ENCODE peak calls at places on chromosome 4, in six cellular contexts. I, R, X, Y, C and F are unnamed samples.
A peak's percentile ranks its signal among the peaks of the same experiment; 100 is the strongest.

GRCh38 chr4:12884846-12885796 is 599.0 kb downstream of the RAB28 start:
- DNase-seq in I (no peak), R (no peak), X (no peak), Y (no peak), C (no peak), F (no peak)

GRCh38 chr4:6199344-6199921 is 916 bp downstream of the JAKMIP1 start:
- DNase-seq in I (peak; percentile 54), R (no peak), X (no peak), Y (no peak), C (peak; percentile 17), F (peak; percentile 50)

GRCh38 chr4:82629238-82630000 is 67.6 kb upstream of the TMEM150C start:
- DNase-seq in I (no peak), R (no peak), X (no peak), Y (no peak), C (peak; percentile 24), F (no peak)

GRCh38 chr4:106266201-106266600 is 49.8 kb downstream of the TBCK start:
- DNase-seq in I (no peak), R (peak; percentile 66), X (peak; percentile 73), Y (no peak), C (peak; percentile 37), F (no peak)

GRCh38 chr4:53929311-53929710 is 135.1 kb downstream of the CHIC2 start:
- DNase-seq in I (no peak), R (no peak), X (no peak), Y (no peak), C (no peak), F (no peak)

GRCh38 chr4:21134994-21135393 is 434.7 kb downstream of the PACRGL start:
- DNase-seq in I (no peak), R (peak; percentile 60), X (no peak), Y (no peak), C (peak; percentile 29), F (no peak)

GRCh38 chr4:166941629-166942028 is 292.7 kb downstream of the SPOCK3 start:
- DNase-seq in I (no peak), R (peak; percentile 93), X (no peak), Y (no peak), C (peak; percentile 69), F (peak; percentile 2)

GRCh38 chr4:156803056-156803455 is 168.5 kb downstream of the PDGFC start:
- DNase-seq in I (no peak), R (no peak), X (no peak), Y (peak; percentile 34), C (peak; percentile 19), F (no peak)

GRCh38 chr4:76980280-76980679 is 30.7 kb downstream of the SEPTIN11 start:
- DNase-seq in I (no peak), R (no peak), X (no peak), Y (no peak), C (no peak), F (no peak)

GRCh38 chr4:48546336-48546735 is 56.3 kb downstream of the ZAR1 start:
- DNase-seq in I (no peak), R (peak; percentile 24), X (peak; percentile 34), Y (peak; percentile 20), C (peak; percentile 3), F (no peak)

GRCh38 chr4:23779839-23780238 is 110.0 kb downstream of the PPARGC1A start:
- DNase-seq in I (no peak), R (no peak), X (no peak), Y (no peak), C (no peak), F (no peak)

GRCh38 chr4:156191382-156191781 is 237.7 kb upstream of the CTSO start:
- DNase-seq in I (no peak), R (no peak), X (peak; percentile 2), Y (no peak), C (no peak), F (no peak)

GRCh38 chr4:41994461-41994860 is 4.1 kb downstream of the SLC30A9 start:
- DNase-seq in I (no peak), R (no peak), X (no peak), Y (no peak), C (no peak), F (no peak)

GRCh38 chr4:518569-519083 is 19.6 kb downstream of the PIGG start:
- DNase-seq in I (no peak), R (no peak), X (no peak), Y (no peak), C (no peak), F (no peak)

GRCh38 chr4:41718907-41719306 is 29.6 kb downstream of the PHOX2B start:
- DNase-seq in I (no peak), R (peak; percentile 69), X (no peak), Y (peak; percentile 44), C (peak; percentile 30), F (no peak)

GRCh38 chr4:41887821-41888699 is 47.2 kb upstream of the TMEM33 start:
- DNase-seq in I (no peak), R (peak; percentile 61), X (peak; percentile 23), Y (peak; percentile 33), C (no peak), F (no peak)

GRCh38 chr4:168474660-168475320 is 5.5 kb downstream of the DDX60L start:
- DNase-seq in I (no peak), R (no peak), X (no peak), Y (no peak), C (no peak), F (no peak)

DNA sequence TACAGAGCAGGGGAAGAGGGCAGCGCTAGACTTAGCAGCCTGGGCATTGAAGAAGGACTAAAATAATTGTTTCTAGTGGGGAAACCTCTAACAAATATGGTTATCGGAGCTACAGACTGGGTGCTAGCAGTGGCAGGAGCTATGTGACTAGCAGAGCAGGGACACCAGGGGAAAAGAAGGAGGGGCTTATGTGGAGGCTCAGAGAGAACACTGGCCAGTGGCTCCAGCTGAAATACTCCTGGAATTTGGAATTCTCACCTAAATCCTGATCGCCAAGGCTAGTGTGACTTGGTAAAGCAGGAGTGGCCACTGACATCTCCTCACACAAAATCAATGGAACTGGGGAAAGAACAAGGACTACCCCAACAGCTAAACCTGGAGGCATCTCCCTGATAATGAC is 2.0 kb downstream of the TAPT1 start:
- DNase-seq in I (no peak), R (no peak), X (peak; percentile 57), Y (no peak), C (no peak), F (no peak)
- H3K4me3 ChIP-seq in I (peak overlapping the region; percentile 83), R (peak overlapping the region; percentile 61), X (peak overlapping the region; percentile 94), Y (peak overlapping the region; percentile 94), C (no peak overlapping the region), F (no peak overlapping the region)

GRCh38 chr4:40316782-40317635 is 18.1 kb upstream of the CHRNA9 start:
- DNase-seq in I (peak; percentile 70), R (peak; percentile 90), X (peak; percentile 47), Y (peak; percentile 84), C (peak; percentile 88), F (peak; percentile 59)
- H3K4me3 ChIP-seq in I (peak overlapping the region; percentile 73), R (peak overlapping the region; percentile 39), X (peak overlapping the region; percentile 37), Y (peak overlapping the region; percentile 56), C (peak overlapping the region; percentile 22), F (peak overlapping the region; percentile 42)

DNA sequence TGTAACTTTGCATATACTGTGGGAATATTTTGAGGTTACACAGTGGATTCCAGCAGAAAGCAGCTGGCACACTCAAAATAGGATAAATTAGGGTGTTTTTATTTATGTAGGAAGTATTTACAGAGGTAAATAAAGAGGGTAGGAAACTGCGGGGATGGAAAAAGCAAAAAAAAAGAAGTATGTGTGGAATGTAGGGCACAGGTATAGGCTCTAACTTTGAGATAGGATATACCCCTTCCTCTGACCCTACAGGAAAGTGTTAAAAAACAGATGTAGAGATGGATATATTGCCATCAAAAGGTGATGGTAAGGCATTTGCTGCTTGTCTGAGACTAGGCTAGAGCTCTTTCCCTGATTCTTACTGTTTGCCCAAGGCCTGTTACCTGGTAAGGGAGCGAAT is 173.1 kb upstream of the ANK2 start:
- DNase-seq in I (no peak), R (no peak), X (no peak), Y (no peak), C (no peak), F (no peak)
- H3K4me3 ChIP-seq in I (no peak overlapping the region), R (no peak overlapping the region), X (no peak overlapping the region), Y (no peak overlapping the region), C (no peak overlapping the region), F (no peak overlapping the region)

DNA sequence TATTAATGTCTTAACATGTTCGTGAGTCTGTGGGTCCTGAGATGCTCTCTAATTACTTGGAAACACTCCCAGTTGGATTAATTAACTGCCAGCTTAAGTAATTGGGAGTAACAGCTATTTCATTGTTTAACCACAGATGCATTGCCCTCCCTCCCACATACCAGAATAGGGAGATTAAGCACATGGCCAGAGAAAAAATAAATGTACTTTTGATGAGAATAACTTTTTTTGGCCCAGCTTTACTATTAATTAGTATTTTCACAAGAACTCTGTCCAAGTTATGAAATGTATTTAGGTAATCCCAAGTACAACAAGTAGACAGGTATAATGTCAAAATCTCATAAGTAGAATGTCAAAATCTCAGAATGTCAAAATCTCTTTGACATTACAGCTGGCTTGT is 79.6 kb downstream of the BTC start:
- DNase-seq in I (no peak), R (no peak), X (no peak), Y (no peak), C (no peak), F (no peak)
- H3K4me3 ChIP-seq in I (no peak overlapping the region), R (no peak overlapping the region), X (no peak overlapping the region), Y (no peak overlapping the region), C (no peak overlapping the region), F (no peak overlapping the region)

GRCh38 chr4:113974467-113974866 is 5.0 kb downstream of the ARSJ start:
- DNase-seq in I (no peak), R (no peak), X (no peak), Y (no peak), C (no peak), F (no peak)
- H3K4me3 ChIP-seq in I (no peak overlapping the region), R (no peak overlapping the region), X (no peak overlapping the region), Y (peak overlapping the region; percentile 72), C (no peak overlapping the region), F (no peak overlapping the region)